ENCODE peak calls at places on chromosomes 2 and 18, in ten cellular contexts. Q is adipocyte; J is PC-9; Z is AG09309; D is ureter; H is stimulated activated CD8-positive, alpha-beta memory T cell treated with anti-CD3 and anti-CD28 coated beads, Interleukin-7, amount 100 ng/mL, for 1 hour; A is NCI-H345; I is activated CD8-positive, alpha-beta memory T cell treated with anti-CD3 and anti-CD28 coated beads, Interleukin-2, amount 10 ng/mL, durations not matched to agents 7 days and 5 days; N is cardiac fibroblast; O is heart left ventricle. K is an unnamed sample.

GRCh38 chr18:58953627-58954026 is 89.0 kb downstream of the ZNF532 start:
- DNase-seq in D (no peak), N (peak; percentile 55), A (peak; percentile 21), O (peak; percentile 82), H (no peak), J (no peak), Q (no peak), Z (no peak), I (no peak), K (peak; percentile 60)

GRCh38 chr2:109460553-109461324 is 153.0 kb downstream of the SEPTIN10 start:
- DNase-seq in I (no peak), D (no peak), O (no peak), Q (no peak), A (no peak), N (no peak), H (no peak), J (no peak), Z (no peak), K (no peak)

GRCh38 chr2:237412646-237413292 is 1.2 kb downstream of the COL6A3 start:
- DNase-seq in N (peak; percentile 41), D (peak; percentile 51), Q (peak; percentile 66), A (no peak), H (no peak), I (no peak), O (no peak), J (no peak), Z (no peak), K (no peak)

GRCh38 chr2:177265386-177265690 is 811 bp upstream of the NFE2L2 start:
- DNase-seq in H (no peak), J (no peak), N (no peak), I (peak; percentile 70), A (peak; percentile 56), Z (no peak), Q (peak; percentile 80), O (no peak), D (peak; percentile 62), K (no peak)

GRCh38 chr2:178707471-178707870 is 99.8 kb downstream of the TTN start:
- DNase-seq in Q (no peak), I (no peak), D (no peak), N (no peak), J (no peak), O (no peak), H (no peak), Z (no peak), A (no peak), K (no peak)

GRCh38 chr2:55232863-55233657 is 572 bp downstream of the RPS27A start:
- DNase-seq in Z (no peak), I (peak; percentile 68), N (peak; percentile 34), D (no peak), O (peak; percentile 50), Q (peak; percentile 62), H (peak; percentile 34), A (no peak), J (peak; percentile 45), K (peak; percentile 57)

GRCh38 chr2:86081724-86082123 is 24.0 kb downstream of the POLR1A start:
- DNase-seq in J (no peak), H (no peak), O (no peak), Q (no peak), I (no peak), A (no peak), D (no peak), N (no peak), Z (no peak), K (no peak)

GRCh38 chr2:170155723-170156253 is 22.2 kb upstream of the MYO3B start:
- DNase-seq in J (no peak), Z (no peak), N (peak; percentile 35), I (no peak), A (no peak), Q (no peak), H (no peak), D (no peak), O (no peak), K (no peak)

GRCh38 chr2:170339753-170340692 is 162.1 kb downstream of the MYO3B start:
- DNase-seq in D (no peak), O (no peak), Z (no peak), I (no peak), J (peak; percentile 46), H (no peak), Q (no peak), N (no peak), A (peak; percentile 54), K (no peak)

GRCh38 chr18:37259711-37260110 is 305.9 kb downstream of the CELF4 start:
- DNase-seq in I (no peak), H (no peak), Q (no peak), J (no peak), A (no peak), N (no peak), O (no peak), Z (no peak), D (no peak), K (no peak)

GRCh38 chr18:28158083-28158581 is 18.8 kb downstream of the CDH2 start:
- DNase-seq in Q (peak; percentile 34), D (no peak), I (no peak), O (no peak), A (no peak), H (no peak), Z (no peak), J (no peak), N (peak; percentile 87), K (no peak)

GRCh38 chr2:38722271-38723115 is 28.7 kb downstream of the SRSF7 start:
- DNase-seq in A (no peak), H (no peak), Z (no peak), D (no peak), O (no peak), Q (no peak), I (peak; percentile 58), N (no peak), J (no peak), K (no peak)

GRCh38 chr18:74234326-74235171 is 57.2 kb downstream of the CYB5A start:
- DNase-seq in Q (peak; percentile 80), O (no peak), N (peak; percentile 99), J (peak; percentile 84), I (no peak), A (no peak), D (peak; percentile 60), Z (peak; percentile 17), H (no peak), K (peak; percentile 82)

GRCh38 chr2:237932731-237933131 is 34.1 kb upstream of the UBE2F start:
- DNase-seq in H (no peak), A (no peak), J (no peak), Z (peak; percentile 65), I (no peak), O (no peak), D (no peak), N (peak; percentile 85), Q (peak; percentile 96), K (no peak)

GRCh38 chr2:50126845-50127244 is 905.1 kb downstream of the NRXN1 start:
- DNase-seq in Q (no peak), Z (no peak), I (no peak), D (no peak), J (no peak), N (no peak), H (no peak), O (no peak), A (peak; percentile 86), K (no peak)

GRCh38 chr2:20005891-20006470 is 6.5 kb downstream of the MATN3 start:
- DNase-seq in Q (no peak), I (no peak), Z (no peak), N (no peak), D (no peak), J (no peak), O (no peak), A (no peak), H (no peak), K (no peak)

GRCh38 chr2:72130671-72131360 is 16.8 kb downstream of the CYP26B1 start:
- DNase-seq in J (no peak), Z (no peak), O (peak; percentile 6), Q (no peak), H (no peak), N (no peak), A (no peak), I (no peak), D (peak; percentile 34), K (peak; percentile 34)

GRCh38 chr18:36783792-36784191 is 45.0 kb downstream of the TPGS2 start:
- DNase-seq in D (no peak), O (no peak), Q (no peak), H (no peak), J (no peak), A (no peak), N (no peak), I (no peak), Z (no peak), K (no peak)

GRCh38 chr2:88265352-88265960 is 95.3 kb downstream of the THNSL2 start:
- DNase-seq in I (peak; percentile 48), H (no peak), Q (peak; percentile 5), J (no peak), Z (no peak), O (peak; percentile 36), A (peak; percentile 6), N (peak; percentile 10), D (no peak), K (no peak)

GRCh38 chr2:40041983-40042382 is 262.9 kb upstream of the THUMPD2 start:
- DNase-seq in N (peak; percentile 79), H (no peak), Q (peak; percentile 87), A (no peak), I (no peak), D (no peak), J (no peak), Z (peak; percentile 78), O (no peak), K (no peak)

GRCh38 chr2:30315391-30316055 is 84.2 kb downstream of the LBH start:
- DNase-seq in H (no peak), J (no peak), Q (no peak), A (no peak), I (peak; percentile 48), N (no peak), Z (no peak), D (no peak), O (no peak), K (no peak)

K was measured in left lobe of liver.